ENCODE peak calls at places on chromosomes 1 and 21, in six cellular contexts. One of them, this sample, is unnamed.

GRCh38 chr1:3910769-3911520 is 10.9 kb upstream of the C1orf174 start:
- DNase-seq in GF-D8: no peak
- DNase-seq in HS-5: no peak
- DNase-seq in ACHN: peak; percentile 64
- DNase-seq in RCC 7860: peak; percentile 48
- DNase-seq in endothelial cell: peak; percentile 83
- DNase-seq in this sample: peak; percentile 65

GRCh38 chr1:88774151-88774556 is 90.1 kb downstream of the PKN2 start:
- DNase-seq in RCC 7860: peak; percentile 72
- DNase-seq in endothelial cell: no peak
- DNase-seq in HS-5: no peak
- DNase-seq in ACHN: no peak
- DNase-seq in GF-D8: no peak
- DNase-seq in this sample: no peak

GRCh38 chr21:15034126-15034848 is 30.5 kb downstream of the NRIP1 start:
- DNase-seq in GF-D8: no peak
- DNase-seq in HS-5: peak; percentile 41
- DNase-seq in RCC 7860: no peak
- DNase-seq in endothelial cell: no peak
- DNase-seq in ACHN: no peak
- DNase-seq in this sample: no peak

GRCh38 chr1:24748191-24749121 is 3.2 kb downstream of the CLIC4 start:
- DNase-seq in GF-D8: no peak
- DNase-seq in HS-5: no peak
- DNase-seq in ACHN: no peak
- DNase-seq in RCC 7860: no peak
- DNase-seq in endothelial cell: no peak
- DNase-seq in this sample: no peak

GRCh38 chr1:178939328-178939727 is 68.5 kb upstream of the ANGPTL1 start:
- DNase-seq in ACHN: no peak
- DNase-seq in endothelial cell: no peak
- DNase-seq in RCC 7860: no peak
- DNase-seq in HS-5: no peak
- DNase-seq in GF-D8: no peak
- DNase-seq in this sample: peak; percentile 19

GRCh38 chr1:224565186-224565585 is 50.9 kb upstream of the CNIH3 start:
- DNase-seq in RCC 7860: peak; percentile 99
- DNase-seq in endothelial cell: no peak
- DNase-seq in ACHN: peak; percentile 18
- DNase-seq in HS-5: peak; percentile 92
- DNase-seq in GF-D8: peak; percentile 65
- DNase-seq in this sample: no peak

GRCh38 chr1:205421728-205422127 is at the start of gene LEMD1:
- DNase-seq in GF-D8: no peak
- DNase-seq in ACHN: no peak
- DNase-seq in endothelial cell: no peak
- DNase-seq in RCC 7860: no peak
- DNase-seq in HS-5: no peak
- DNase-seq in this sample: no peak

GRCh38 chr21:33149166-33149565 is 79.2 kb downstream of the OLIG1 start:
- DNase-seq in ACHN: no peak
- DNase-seq in RCC 7860: no peak
- DNase-seq in HS-5: no peak
- DNase-seq in GF-D8: no peak
- DNase-seq in endothelial cell: no peak
- DNase-seq in this sample: no peak

GRCh38 chr1:61448934-61449368 is 276.0 kb downstream of the TM2D1 start:
- DNase-seq in ACHN: no peak
- DNase-seq in RCC 7860: no peak
- DNase-seq in HS-5: no peak
- DNase-seq in GF-D8: no peak
- DNase-seq in endothelial cell: no peak
- DNase-seq in this sample: no peak

GRCh38 chr1:38005195-38006007 is at the start of gene FHL3:
- DNase-seq in RCC 7860: peak; percentile 15
- DNase-seq in ACHN: peak; percentile 60
- DNase-seq in GF-D8: peak; percentile 40
- DNase-seq in HS-5: no peak
- DNase-seq in endothelial cell: peak; percentile 70
- DNase-seq in this sample: peak; percentile 54

GRCh38 chr1:200180821-200181220 is 153.3 kb downstream of the NR5A2 start:
- DNase-seq in HS-5: peak; percentile 56
- DNase-seq in GF-D8: no peak
- DNase-seq in endothelial cell: no peak
- DNase-seq in ACHN: peak; percentile 69
- DNase-seq in RCC 7860: peak; percentile 57
- DNase-seq in this sample: no peak

GRCh38 chr1:165539306-165539705 is 4.5 kb upstream of the LRRC52 start:
- DNase-seq in RCC 7860: no peak
- DNase-seq in endothelial cell: no peak
- DNase-seq in GF-D8: no peak
- DNase-seq in HS-5: no peak
- DNase-seq in ACHN: no peak
- DNase-seq in this sample: no peak

GRCh38 chr1:99250724-99251123 is 13.6 kb upstream of the PLPPR4 start:
- DNase-seq in GF-D8: no peak
- DNase-seq in RCC 7860: no peak
- DNase-seq in endothelial cell: no peak
- DNase-seq in ACHN: no peak
- DNase-seq in HS-5: no peak
- DNase-seq in this sample: no peak

GRCh38 chr1:31939484-31940329 is 1.5 kb upstream of the PTP4A2 start:
- DNase-seq in RCC 7860: peak; percentile 94
- DNase-seq in endothelial cell: peak; percentile 56
- DNase-seq in GF-D8: peak; percentile 89
- DNase-seq in HS-5: peak; percentile 63
- DNase-seq in ACHN: peak; percentile 93
- DNase-seq in this sample: peak; percentile 89

GRCh38 chr1:71882241-71883036 is 399.9 kb downstream of the NEGR1 start:
- DNase-seq in ACHN: no peak
- DNase-seq in HS-5: no peak
- DNase-seq in GF-D8: peak; percentile 54
- DNase-seq in endothelial cell: no peak
- DNase-seq in RCC 7860: no peak
- DNase-seq in this sample: no peak

GRCh38 chr1:60762176-60762575 is 320.2 kb upstream of the NFIA start:
- DNase-seq in HS-5: no peak
- DNase-seq in RCC 7860: no peak
- DNase-seq in endothelial cell: no peak
- DNase-seq in GF-D8: no peak
- DNase-seq in ACHN: no peak
- DNase-seq in this sample: no peak

GRCh38 chr1:211928993-211929637 is 98.6 kb upstream of the LPGAT1 start:
- DNase-seq in ACHN: no peak
- DNase-seq in GF-D8: peak; percentile 71
- DNase-seq in endothelial cell: no peak
- DNase-seq in RCC 7860: no peak
- DNase-seq in HS-5: no peak
- DNase-seq in this sample: no peak

GRCh38 chr1:16173447-16174260 is 17.8 kb upstream of the EPHA2 start:
- DNase-seq in ACHN: peak; percentile 87
- DNase-seq in GF-D8: no peak
- DNase-seq in HS-5: peak; percentile 73
- DNase-seq in RCC 7860: peak; percentile 97
- DNase-seq in endothelial cell: no peak
- DNase-seq in this sample: no peak

GRCh38 chr21:41128981-41129380 is 39.0 kb upstream of the BACE2 start:
- DNase-seq in HS-5: no peak
- DNase-seq in ACHN: no peak
- DNase-seq in endothelial cell: no peak
- DNase-seq in GF-D8: no peak
- DNase-seq in RCC 7860: no peak
- DNase-seq in this sample: no peak

GRCh38 chr1:44717196-44717595 is 13.8 kb downstream of the RNU5D-1 start:
- DNase-seq in ACHN: peak; percentile 39
- DNase-seq in endothelial cell: no peak
- DNase-seq in RCC 7860: peak; percentile 73
- DNase-seq in HS-5: no peak
- DNase-seq in GF-D8: no peak
- DNase-seq in this sample: no peak

This sample was measured in cerebellar cortex.